ENCODE peak calls at places on chromosomes 1 and 21, in eight cellular contexts. I is GM23248, K is MM.1S, W is aorta, R is heart right ventricle, B is GM23338, S is HepG2, J is fibroblast of lung. C is an unnamed sample.

GRCh38 chr1:186183970-186184628 is 191.0 kb downstream of the TPR start:
- DNase-seq in I (peak; percentile 59), K (peak; percentile 66), W (no peak), R (no peak), B (no peak), S (no peak), J (peak; percentile 69), C (peak; percentile 84)

GRCh38 chr21:42781150-42781980 is 98.0 kb downstream of the WDR4 start:
- DNase-seq in I (peak; percentile 23), K (no peak), W (no peak), R (peak; percentile 29), B (peak; percentile 63), S (peak; percentile 32), J (no peak), C (peak; percentile 24)

GRCh38 chr1:178379807-178380206 is 117.0 kb downstream of the CLEC20A start:
- DNase-seq in I (no peak), K (no peak), W (no peak), R (no peak), B (peak; percentile 74), S (no peak), J (no peak), C (no peak)

GRCh38 chr21:39441502-39442475 is 3.8 kb downstream of the LCA5L start:
- DNase-seq in I (peak; percentile 77), K (peak; percentile 77), W (no peak), R (no peak), B (peak; percentile 76), S (peak; percentile 45), J (peak; percentile 47), C (peak; percentile 76)

GRCh38 chr1:1197551-1198422 is 8.6 kb downstream of the TNFRSF18 start:
- DNase-seq in I (no peak), K (no peak), W (peak; percentile 43), R (no peak), B (peak; percentile 8), S (no peak), J (no peak), C (no peak)

GRCh38 chr1:234214911-234215892 is 158.1 kb upstream of the COA6 start:
- DNase-seq in I (no peak), K (no peak), W (no peak), R (no peak), B (peak; percentile 76), S (no peak), J (no peak), C (no peak)

GRCh38 chr1:98005326-98006010 is 84.6 kb upstream of the DPYD start:
- DNase-seq in I (peak; percentile 61), K (no peak), W (no peak), R (no peak), B (no peak), S (no peak), J (peak; percentile 65), C (peak; percentile 34)

GRCh38 chr1:52506349-52506748 is 46.5 kb downstream of the TUT4 start:
- DNase-seq in I (no peak), K (no peak), W (no peak), R (no peak), B (no peak), S (no peak), J (no peak), C (no peak)

GRCh38 chr1:170086399-170087032 is 12.0 kb upstream of the KIFAP3 start:
- DNase-seq in I (no peak), K (no peak), W (no peak), R (no peak), B (no peak), S (no peak), J (no peak), C (no peak)

GRCh38 chr1:180854001-180854400 is 58.7 kb upstream of the KIAA1614 start:
- DNase-seq in I (no peak), K (no peak), W (no peak), R (no peak), B (no peak), S (no peak), J (peak; percentile 27), C (peak; percentile 58)

GRCh38 chr1:218494000-218494399 is 148.9 kb downstream of the TGFB2 start:
- DNase-seq in I (no peak), K (no peak), W (no peak), R (no peak), B (no peak), S (no peak), J (no peak), C (no peak)

GRCh38 chr1:26946270-26946669 is 14.0 kb downstream of the KDF1 start:
- DNase-seq in I (no peak), K (no peak), W (no peak), R (peak; percentile 26), B (no peak), S (no peak), J (no peak), C (no peak)

DNA sequence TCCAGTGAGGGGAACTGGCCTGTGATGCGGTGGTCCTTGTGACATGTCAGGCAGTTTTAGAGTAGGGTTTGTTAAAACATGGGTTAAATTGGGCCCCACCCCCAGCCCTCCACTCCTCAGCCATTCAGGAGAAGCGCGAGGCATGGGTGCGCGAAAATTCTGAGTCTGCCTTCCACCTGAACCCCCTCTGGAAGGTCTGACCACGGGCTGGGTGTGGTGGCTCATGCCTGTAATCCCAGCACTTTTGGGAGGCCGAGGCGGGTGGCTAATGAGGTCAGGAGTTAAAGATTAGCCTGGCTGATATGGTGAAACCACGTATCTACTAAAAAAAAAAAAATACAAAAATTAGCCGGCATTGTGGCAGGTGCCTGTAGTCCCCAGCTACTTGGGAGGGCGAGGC is 51.8 kb downstream of the SKI start:
- DNase-seq in I (no peak), K (no peak), W (no peak), R (no peak), B (no peak), S (no peak), J (no peak), C (no peak)
- H3K4me1 ChIP-seq in I (peaks cover 45% of the 10 kb centered on the region), K (no peaks in the 10 kb centered on the region), W (no peaks in the 10 kb centered on the region), R (peaks cover 66% of the 10 kb centered on the region), B (peaks cover 50% of the 10 kb centered on the region), S (peaks cover 60% of the 10 kb centered on the region), J (peaks cover 25% of the 10 kb centered on the region), C (peaks cover 57% of the 10 kb centered on the region)

DNA sequence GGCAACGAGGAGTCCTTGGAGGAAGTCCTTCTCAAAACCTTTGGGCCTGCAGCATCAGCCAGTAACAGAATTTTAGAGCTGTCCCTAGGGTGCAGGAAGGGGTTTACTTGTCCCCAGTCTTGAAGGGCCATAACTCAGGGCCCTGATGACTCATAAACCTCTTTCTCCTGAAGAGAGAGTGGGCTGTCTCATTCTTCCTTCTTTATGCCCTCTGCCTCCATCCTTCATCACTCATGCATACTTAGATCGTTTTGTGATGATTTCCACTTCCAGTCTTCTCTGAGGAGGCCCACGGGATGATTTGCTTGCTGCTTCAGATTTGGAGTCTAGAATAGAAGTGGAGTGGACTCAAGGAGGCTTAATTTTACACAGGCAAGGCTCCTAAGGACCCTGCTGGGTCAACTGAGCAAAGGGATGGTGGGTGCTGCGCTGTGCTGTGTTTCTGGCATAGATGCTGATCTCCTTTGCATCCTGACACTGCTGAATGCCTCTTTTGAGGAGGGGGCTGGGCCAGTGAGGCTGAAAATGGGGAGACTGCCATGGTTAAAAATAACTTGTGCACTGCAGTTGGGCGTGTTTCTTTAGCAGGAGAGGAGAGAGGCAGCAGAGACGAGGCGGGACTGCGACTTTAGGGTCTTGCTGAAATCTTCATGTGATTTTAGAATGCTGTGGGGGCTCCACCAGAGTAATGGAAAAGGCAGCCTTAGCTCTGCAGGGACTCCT is 60.4 kb downstream of the NDUFS5 start:
- DNase-seq in I (peak; percentile 54), K (no peak), W (no peak), R (no peak), B (no peak), S (no peak), J (peak; percentile 64), C (no peak)
- H3K4me1 ChIP-seq in I (peaks cover 28% of the 10 kb centered on the region), K (peaks cover 3% of the 10 kb centered on the region), W (no peaks in the 10 kb centered on the region), R (peaks cover 17% of the 10 kb centered on the region), B (no peaks in the 10 kb centered on the region), S (peaks cover 15% of the 10 kb centered on the region), J (peaks cover 12% of the 10 kb centered on the region), C (peaks cover 70% of the 10 kb centered on the region)

GRCh38 chr1:33165209-33165608 is 16.6 kb downstream of the TRIM62 start:
- DNase-seq in I (no peak), K (no peak), W (no peak), R (no peak), B (peak; percentile 95), S (no peak), J (no peak), C (no peak)

GRCh38 chr1:33165809-33166208 is 16.0 kb downstream of the TRIM62 start:
- DNase-seq in I (no peak), K (no peak), W (no peak), R (no peak), B (no peak), S (no peak), J (no peak), C (no peak)

GRCh38 chr1:33168556-33169289 is 13.1 kb downstream of the TRIM62 start:
- DNase-seq in I (no peak), K (no peak), W (no peak), R (no peak), B (no peak), S (no peak), J (no peak), C (peak; percentile 65)

GRCh38 chr1:33169290-33170055 is 12.4 kb downstream of the TRIM62 start:
- DNase-seq in I (no peak), K (no peak), W (no peak), R (no peak), B (no peak), S (no peak), J (peak; percentile 62), C (peak; percentile 58)

DNA sequence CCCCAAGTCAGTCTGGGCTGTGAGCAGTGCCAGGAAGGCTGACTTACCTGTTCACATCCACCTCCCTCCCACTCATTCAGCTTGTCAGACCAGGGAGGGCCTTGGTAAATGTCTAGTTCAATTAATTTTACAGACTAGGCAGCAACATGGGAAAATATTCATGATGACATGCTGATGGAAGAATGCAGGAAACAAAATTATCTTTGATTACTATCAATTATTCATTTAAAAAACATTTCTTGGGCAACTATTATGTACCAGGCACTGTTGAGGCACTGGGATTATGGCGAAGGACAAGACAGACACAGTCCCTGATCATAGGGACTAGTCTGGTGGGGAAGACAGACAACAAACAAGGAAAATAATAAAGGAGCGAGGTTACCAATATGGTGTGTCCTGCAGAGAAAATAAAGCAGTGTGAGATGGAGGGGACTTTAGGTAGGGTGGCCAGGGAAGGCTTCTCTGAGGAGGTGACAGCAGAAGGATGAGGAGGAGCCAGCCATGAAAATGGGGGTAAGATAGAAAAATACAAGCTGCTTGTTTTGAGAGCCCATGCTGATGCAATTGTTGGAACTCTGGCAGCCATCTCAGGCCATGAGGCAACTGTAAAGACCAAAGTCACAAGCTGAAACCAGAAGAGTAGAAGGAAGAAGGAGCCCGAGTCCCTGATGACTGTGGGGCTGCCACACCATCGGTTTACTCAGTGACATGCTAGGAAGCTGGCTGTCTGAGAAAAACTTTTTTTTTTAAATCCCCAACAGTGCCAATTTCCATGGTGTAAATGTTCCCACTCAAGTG is 14.0 kb downstream of the TRIM62 start:
- DNase-seq in I (no peak), K (no peak), W (no peak), R (no peak), B (no peak), S (no peak), J (peak; percentile 44), C (no peak)
- H3K4me1 ChIP-seq in I (no peaks in the 10 kb centered on the region), K (no peaks in the 10 kb centered on the region), W (no peaks in the 10 kb centered on the region), R (peaks cover 18% of the 10 kb centered on the region), B (peaks cover 28% of the 10 kb centered on the region), S (no peaks in the 10 kb centered on the region), J (peaks cover 7% of the 10 kb centered on the region), C (no peaks in the 10 kb centered on the region)

GRCh38 chr1:33260435-33260980 is 4.2 kb downstream of the ZNF362 start:
- DNase-seq in I (no peak), K (no peak), W (no peak), R (no peak), B (no peak), S (no peak), J (no peak), C (no peak)
- H3K4me1 ChIP-seq in I (peaks cover 8% of the 10 kb centered on the region), K (no peaks in the 10 kb centered on the region), W (peaks cover 6% of the 10 kb centered on the region), R (peaks cover 53% of the 10 kb centered on the region), B (peaks cover 25% of the 10 kb centered on the region), S (peaks cover 67% of the 10 kb centered on the region), J (peaks cover 5% of the 10 kb centered on the region), C (peaks cover 14% of the 10 kb centered on the region)

C was measured in adipocyte.